ENCODE peak calls at places on chromosome 18, in four cellular contexts. One of them, this sample, is unnamed.

GRCh38 chr18:23066504-23067039 is 68.7 kb upstream of the CABLES1 start:
- DNase-seq in omental fat pad: no peak
- DNase-seq in Calu3: no peak
- DNase-seq in foreskin fibroblast: no peak
- DNase-seq in this sample: no peak

GRCh38 chr18:49476664-49477411 is 10.2 kb downstream of the C18orf32 start:
- DNase-seq in omental fat pad: no peak
- DNase-seq in Calu3: no peak
- DNase-seq in foreskin fibroblast: peak; percentile 75
- DNase-seq in this sample: no peak

GRCh38 chr18:73948497-73948896 is 199.1 kb downstream of the FBXO15 start:
- DNase-seq in omental fat pad: no peak
- DNase-seq in Calu3: peak; percentile 21
- DNase-seq in foreskin fibroblast: peak; percentile 25
- DNase-seq in this sample: no peak

GRCh38 chr18:49514577-49514976 is 27.5 kb upstream of the C18orf32 start:
- DNase-seq in omental fat pad: no peak
- DNase-seq in Calu3: no peak
- DNase-seq in foreskin fibroblast: no peak
- DNase-seq in this sample: no peak

GRCh38 chr18:616380-616995 is 19.7 kb downstream of the CLUL1 start:
- DNase-seq in omental fat pad: no peak
- DNase-seq in Calu3: peak; percentile 21
- DNase-seq in foreskin fibroblast: peak; percentile 77
- DNase-seq in this sample: no peak

GRCh38 chr18:42459873-42460272 is 504.8 kb downstream of the PIK3C3 start:
- DNase-seq in omental fat pad: no peak
- DNase-seq in Calu3: no peak
- DNase-seq in foreskin fibroblast: no peak
- DNase-seq in this sample: no peak

GRCh38 chr18:24611075-24611474 is 150.6 kb downstream of the HRH4 start:
- DNase-seq in omental fat pad: no peak
- DNase-seq in Calu3: no peak
- DNase-seq in foreskin fibroblast: no peak
- DNase-seq in this sample: no peak

GRCh38 chr18:23994361-23994902 is 20.1 kb upstream of the TTC39C start:
- DNase-seq in omental fat pad: no peak
- DNase-seq in Calu3: peak; percentile 47
- DNase-seq in foreskin fibroblast: peak; percentile 92
- DNase-seq in this sample: no peak

GRCh38 chr18:54916507-54916906 is 42.8 kb downstream of the CCDC68 start:
- DNase-seq in omental fat pad: no peak
- DNase-seq in Calu3: no peak
- DNase-seq in foreskin fibroblast: no peak
- DNase-seq in this sample: no peak
- TF ChIP-seq CTCF in omental fat pad: no peak
- TF ChIP-seq CTCF in Calu3: no peak
- TF ChIP-seq CTCF in foreskin fibroblast: no peak
- TF ChIP-seq CTCF in this sample: no peak

GRCh38 chr18:8669571-8669970 is 35.8 kb upstream of the MTCL1 start:
- DNase-seq in omental fat pad: no peak
- DNase-seq in Calu3: no peak
- DNase-seq in foreskin fibroblast: no peak
- DNase-seq in this sample: no peak

GRCh38 chr18:8667846-8668245 is 37.5 kb upstream of the MTCL1 start:
- DNase-seq in omental fat pad: no peak
- DNase-seq in Calu3: no peak
- DNase-seq in foreskin fibroblast: peak; percentile 52
- DNase-seq in this sample: no peak

GRCh38 chr18:8673276-8674209 is 31.8 kb upstream of the MTCL1 start:
- DNase-seq in omental fat pad: no peak
- DNase-seq in Calu3: no peak
- DNase-seq in foreskin fibroblast: no peak
- DNase-seq in this sample: no peak

GRCh38 chr18:8662574-8663255 is 42.6 kb upstream of the MTCL1 start:
- DNase-seq in omental fat pad: no peak
- DNase-seq in Calu3: no peak
- DNase-seq in foreskin fibroblast: no peak
- DNase-seq in this sample: no peak

GRCh38 chr18:8668381-8668780 is 37.0 kb upstream of the MTCL1 start:
- DNase-seq in omental fat pad: no peak
- DNase-seq in Calu3: no peak
- DNase-seq in foreskin fibroblast: peak; percentile 45
- DNase-seq in this sample: no peak
- TF ChIP-seq CTCF in omental fat pad: no peak
- TF ChIP-seq CTCF in Calu3: no peak
- TF ChIP-seq CTCF in foreskin fibroblast: no peak
- TF ChIP-seq CTCF in this sample: no peak

DNA sequence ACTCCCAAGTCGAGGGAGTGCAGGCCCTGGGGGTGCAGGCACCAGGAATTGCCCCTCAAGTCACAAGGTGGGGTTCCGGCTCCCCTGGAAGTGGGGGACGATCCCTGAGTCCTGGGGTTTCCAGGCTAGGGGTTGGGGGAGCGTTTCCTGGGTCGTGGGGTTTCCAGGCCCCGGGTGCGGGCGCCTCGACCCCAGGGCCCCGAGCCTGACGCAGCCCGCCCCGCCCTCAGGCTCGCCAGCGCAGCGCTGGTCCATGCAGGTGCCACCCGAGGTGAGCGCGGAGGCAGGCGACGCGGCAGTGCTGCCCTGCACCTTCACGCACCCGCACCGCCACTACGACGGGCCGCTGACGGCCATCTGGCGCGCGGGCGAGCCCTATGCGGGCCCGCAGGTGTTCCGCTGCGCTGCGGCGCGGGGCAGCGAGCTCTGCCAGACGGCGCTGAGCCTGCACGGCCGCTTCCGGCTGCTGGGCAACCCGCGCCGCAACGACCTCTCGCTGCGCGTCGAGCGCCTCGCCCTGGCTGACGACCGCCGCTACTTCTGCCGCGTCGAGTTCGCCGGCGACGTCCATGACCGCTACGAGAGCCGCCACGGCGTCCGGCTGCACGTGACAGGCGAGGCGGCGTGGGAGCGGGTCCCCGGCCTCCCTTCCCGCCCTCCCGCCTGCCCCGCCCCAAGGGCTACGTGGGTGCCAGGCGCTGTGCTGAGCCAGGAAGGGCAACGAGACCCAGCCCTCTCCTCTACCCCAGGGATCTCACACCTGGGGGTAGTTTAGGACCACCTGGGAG is 12.0 kb downstream of the SIGLEC15 start:
- DNase-seq in omental fat pad: no peak
- DNase-seq in Calu3: peak; percentile 80
- DNase-seq in foreskin fibroblast: peak; percentile 84
- DNase-seq in this sample: peak; percentile 72
- TF ChIP-seq CTCF in omental fat pad: no peak
- TF ChIP-seq CTCF in Calu3: peak; percentile 38
- TF ChIP-seq CTCF in foreskin fibroblast: peak; percentile 10
- TF ChIP-seq CTCF in this sample: no peak

GRCh38 chr18:52716926-52717325 is 376.9 kb downstream of the DCC start:
- DNase-seq in omental fat pad: no peak
- DNase-seq in Calu3: no peak
- DNase-seq in foreskin fibroblast: peak; percentile 6
- DNase-seq in this sample: peak; percentile 4
- TF ChIP-seq CTCF in omental fat pad: no peak
- TF ChIP-seq CTCF in Calu3: no peak
- TF ChIP-seq CTCF in foreskin fibroblast: no peak
- TF ChIP-seq CTCF in this sample: no peak

GRCh38 chr18:10006261-10006903 is 92.6 kb downstream of the VAPA start:
- DNase-seq in omental fat pad: no peak
- DNase-seq in Calu3: no peak
- DNase-seq in foreskin fibroblast: peak; percentile 72
- DNase-seq in this sample: no peak
- TF ChIP-seq CTCF in omental fat pad: no peak
- TF ChIP-seq CTCF in Calu3: no peak
- TF ChIP-seq CTCF in foreskin fibroblast: peak; percentile 20
- TF ChIP-seq CTCF in this sample: no peak

DNA sequence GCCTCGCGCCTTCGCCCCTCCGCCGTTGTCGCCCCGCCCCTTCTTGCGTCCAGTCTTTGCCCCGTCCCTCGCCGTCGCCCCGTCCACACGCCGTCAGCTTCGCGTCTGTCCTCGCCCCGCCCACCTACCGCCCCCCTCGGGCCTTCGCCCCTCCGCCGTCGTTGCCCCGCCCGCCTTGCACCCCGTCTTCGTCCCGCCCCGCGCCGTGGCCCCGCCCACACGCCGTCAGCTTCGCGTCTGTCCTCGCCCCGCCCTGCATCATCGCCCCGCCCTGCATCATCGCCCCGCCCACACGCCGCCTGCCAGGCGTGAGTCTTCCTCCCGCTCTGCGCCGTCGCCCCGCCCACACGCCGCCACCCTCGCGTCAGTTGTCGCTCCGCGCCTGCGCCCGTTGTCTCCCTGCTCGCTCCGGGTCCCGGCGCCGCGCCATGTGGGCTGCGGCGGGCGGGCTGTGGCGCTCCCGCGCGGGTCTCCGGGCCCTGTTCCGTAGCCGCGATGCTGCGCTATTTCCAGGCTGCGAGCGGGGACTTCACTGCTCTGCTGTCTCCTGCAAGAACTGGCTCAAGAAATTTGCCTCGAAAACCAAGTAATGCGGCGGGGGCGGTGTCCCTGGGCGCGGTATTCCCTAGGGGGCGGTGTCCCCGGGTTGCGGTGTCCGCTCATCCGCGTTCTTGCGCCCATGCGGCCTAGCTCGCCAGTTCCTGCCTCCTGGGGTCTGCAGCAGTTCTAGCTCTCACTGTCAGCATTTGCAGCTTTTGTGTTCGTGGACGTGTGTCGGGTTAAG is at the start of gene RBFA:
- DNase-seq in omental fat pad: peak; percentile 99
- DNase-seq in Calu3: peak; percentile 97
- DNase-seq in foreskin fibroblast: peak; percentile 100
- DNase-seq in this sample: peak; percentile 100
- TF ChIP-seq CTCF in omental fat pad: no peak
- TF ChIP-seq CTCF in Calu3: peak; percentile 28
- TF ChIP-seq CTCF in foreskin fibroblast: peak; percentile 32
- TF ChIP-seq CTCF in this sample: peak; percentile 68

DNA sequence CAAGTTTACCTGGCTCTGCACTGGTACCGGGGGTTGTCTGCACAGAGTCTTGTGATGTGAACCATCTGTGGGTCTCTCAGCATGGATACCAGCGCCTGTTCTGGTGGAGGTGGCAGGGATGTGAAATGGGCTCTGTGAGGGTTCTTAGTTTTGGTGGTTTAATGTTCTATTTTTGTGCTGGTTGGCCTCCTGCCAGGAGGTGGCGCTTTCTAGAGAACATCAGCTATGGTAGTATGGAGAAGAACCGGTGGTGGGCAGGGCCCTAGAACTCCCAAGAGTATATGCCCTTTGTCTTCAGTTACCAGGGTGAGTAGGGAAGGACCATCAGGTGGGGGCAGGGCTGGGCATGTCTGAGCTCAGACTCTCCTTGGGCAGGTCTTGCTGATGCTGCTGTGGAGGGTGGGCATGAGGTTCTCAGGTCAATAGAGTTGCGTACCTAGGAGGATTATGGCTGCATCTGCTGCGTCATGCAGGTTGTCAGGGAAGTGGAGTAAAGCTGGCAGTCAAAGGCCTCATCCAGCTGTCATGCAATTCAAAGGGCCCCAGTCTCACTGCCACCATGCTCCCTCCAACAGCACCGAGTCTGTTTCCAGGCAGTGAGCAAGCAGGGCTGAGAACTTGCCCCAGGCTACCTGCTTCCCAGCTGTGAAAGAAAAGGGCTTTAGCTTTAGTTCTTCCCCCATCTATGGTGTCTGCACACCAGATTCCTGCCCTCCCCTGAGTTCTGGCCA is 278.0 kb downstream of the METTL4 start:
- DNase-seq in omental fat pad: no peak
- DNase-seq in Calu3: no peak
- DNase-seq in foreskin fibroblast: no peak
- DNase-seq in this sample: no peak
- TF ChIP-seq CTCF in omental fat pad: no peak
- TF ChIP-seq CTCF in Calu3: no peak
- TF ChIP-seq CTCF in foreskin fibroblast: no peak
- TF ChIP-seq CTCF in this sample: peak; percentile 17